ENCODE peak calls at places on chromosomes 16 and 17, in five cellular contexts. F is HCT116, D is K562, H is transverse colon, X is stomach. A is an unnamed sample.
A peak's percentile ranks its signal among the peaks of the same experiment; 100 is the strongest.

GRCh38 chr17:32015245-32016013 is 8.2 kb downstream of the LRRC37B start:
- DNase-seq in F (no peak), D (no peak), H (no peak), X (no peak), A (no peak)

GRCh38 chr16:80591071-80591935 is 50.5 kb downstream of the DYNLRB2 start:
- DNase-seq in F (no peak), D (no peak), H (no peak), X (no peak), A (no peak)

GRCh38 chr16:76970087-76970744 is 220.8 kb upstream of the MON1B start:
- DNase-seq in F (no peak), D (no peak), H (no peak), X (no peak), A (no peak)

GRCh38 chr17:77373298-77374169 is 232.8 kb downstream of the SEC14L1 start:
- DNase-seq in F (no peak), D (no peak), H (peak; percentile 37), X (peak; percentile 44), A (no peak)

GRCh38 chr16:3454093-3454492 is 10.6 kb downstream of the NAA60 start:
- DNase-seq in F (no peak), D (no peak), H (no peak), X (peak; percentile 14), A (no peak)

GRCh38 chr16:2814757-2815298 is 2.2 kb upstream of the PRSS21 start:
- DNase-seq in F (no peak), D (no peak), H (peak; percentile 4), X (no peak), A (peak; percentile 41)

GRCh38 chr16:88062341-88062861 is 111.2 kb downstream of the BANP start:
- DNase-seq in F (no peak), D (no peak), H (no peak), X (no peak), A (no peak)

GRCh38 chr17:17269926-17270773 is 10.9 kb downstream of the COPS3 start:
- DNase-seq in F (peak; percentile 8), D (no peak), H (no peak), X (no peak), A (no peak)

GRCh38 chr17:17484451-17484899 is 7.7 kb downstream of the MED9 start:
- DNase-seq in F (no peak), D (no peak), H (no peak), X (no peak), A (peak; percentile 42)

GRCh38 chr16:13322357-13322756 is 421.0 kb downstream of the SHISA9 start:
- DNase-seq in F (no peak), D (no peak), H (no peak), X (no peak), A (no peak)

GRCh38 chr17:70405492-70406220 is 236.3 kb downstream of the KCNJ2 start:
- DNase-seq in F (peak; percentile 4), D (no peak), H (no peak), X (no peak), A (no peak)

GRCh38 chr16:77548766-77549165 is 113.9 kb upstream of the ADAMTS18 start:
- DNase-seq in F (no peak), D (no peak), H (no peak), X (no peak), A (no peak)

GRCh38 chr16:23962001-23962400 is 126.2 kb downstream of the PRKCB start:
- DNase-seq in F (no peak), D (no peak), H (no peak), X (no peak), A (no peak)

GRCh38 chr16:86306046-86306644 is 204.2 kb upstream of the FOXF1 start:
- DNase-seq in F (no peak), D (no peak), H (no peak), X (no peak), A (no peak)

GRCh38 chr16:4780235-4780634 is 7.9 kb downstream of the SEPTIN12 start:
- DNase-seq in F (no peak), D (no peak), H (no peak), X (no peak), A (no peak)

GRCh38 chr16:8581923-8582580 is 8.3 kb downstream of the TMEM114 start:
- DNase-seq in F (no peak), D (no peak), H (peak; percentile 22), X (no peak), A (no peak)

GRCh38 chr16:29789775-29790182 is 772 bp upstream of the KIF22 start:
- DNase-seq in F (no peak), D (no peak), H (peak; percentile 15), X (no peak), A (no peak)

GRCh38 chr16:85028638-85029412 is 1.2 kb downstream of the KIAA0513 start:
- DNase-seq in F (no peak), D (no peak), H (peak; percentile 80), X (peak; percentile 84), A (no peak)

GRCh38 chr17:51275381-51275780 is 15.0 kb downstream of the UTP18 start:
- DNase-seq in F (no peak), D (no peak), H (no peak), X (no peak), A (no peak)

GRCh38 chr17:50565559-50566350 is 5.2 kb downstream of the CACNA1G start:
- DNase-seq in F (no peak), D (peak; percentile 29), H (no peak), X (no peak), A (no peak)

GRCh38 chr17:3678095-3678820 is 9.6 kb downstream of the EMC6 start:
- DNase-seq in F (no peak), D (no peak), H (no peak), X (no peak), A (no peak)

GRCh38 chr17:1078831-1079561 is 82.1 kb downstream of the TIMM22 start:
- DNase-seq in F (no peak), D (no peak), H (no peak), X (no peak), A (no peak)

GRCh38 chr17:32564325-32564724 is 77.5 kb downstream of the CDK5R1 start:
- DNase-seq in F (no peak), D (no peak), H (no peak), X (no peak), A (no peak)

GRCh38 chr17:47423406-47424295 is 99.9 kb downstream of the EFCAB13 start:
- DNase-seq in F (no peak), D (no peak), H (peak; percentile 58), X (peak; percentile 71), A (no peak)

GRCh38 chr17:1724351-1724868 is at the start of gene WDR81:
- DNase-seq in F (peak; percentile 48), D (peak; percentile 80), H (peak; percentile 94), X (peak; percentile 93), A (peak; percentile 86)

GRCh38 chr16:27366687-27367462 is 35.1 kb upstream of the IL21R start:
- DNase-seq in F (no peak), D (peak; percentile 26), H (no peak), X (no peak), A (no peak)

DNA sequence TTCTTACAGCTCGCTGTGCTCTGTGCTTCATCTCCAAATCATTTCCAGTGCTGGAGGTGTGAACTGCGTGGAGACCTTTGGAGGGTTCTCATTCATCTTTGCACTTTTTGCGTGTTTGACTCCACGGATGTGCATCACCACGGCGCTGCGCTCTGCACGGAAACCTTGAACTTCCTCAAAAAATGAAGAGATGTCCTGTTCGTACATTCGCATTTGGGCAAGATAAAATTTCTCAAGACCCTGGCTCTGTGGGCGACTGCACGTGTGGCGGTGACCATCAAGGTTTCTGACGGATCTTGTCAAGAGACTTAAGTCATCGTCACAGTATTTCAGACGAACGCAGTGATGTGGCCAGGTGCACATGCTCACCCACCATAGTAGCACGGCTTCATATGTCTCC is 10.3 kb upstream of the PVALEF start:
- DNase-seq in F (no peak), D (no peak), H (no peak), X (no peak), A (no peak)
- H3K4me1 ChIP-seq in F (no peaks in the 10 kb centered on the region), D (peaks cover 33% of the 10 kb centered on the region), H (no peaks in the 10 kb centered on the region), X (peaks cover 9% of the 10 kb centered on the region), A (no peaks in the 10 kb centered on the region)

DNA sequence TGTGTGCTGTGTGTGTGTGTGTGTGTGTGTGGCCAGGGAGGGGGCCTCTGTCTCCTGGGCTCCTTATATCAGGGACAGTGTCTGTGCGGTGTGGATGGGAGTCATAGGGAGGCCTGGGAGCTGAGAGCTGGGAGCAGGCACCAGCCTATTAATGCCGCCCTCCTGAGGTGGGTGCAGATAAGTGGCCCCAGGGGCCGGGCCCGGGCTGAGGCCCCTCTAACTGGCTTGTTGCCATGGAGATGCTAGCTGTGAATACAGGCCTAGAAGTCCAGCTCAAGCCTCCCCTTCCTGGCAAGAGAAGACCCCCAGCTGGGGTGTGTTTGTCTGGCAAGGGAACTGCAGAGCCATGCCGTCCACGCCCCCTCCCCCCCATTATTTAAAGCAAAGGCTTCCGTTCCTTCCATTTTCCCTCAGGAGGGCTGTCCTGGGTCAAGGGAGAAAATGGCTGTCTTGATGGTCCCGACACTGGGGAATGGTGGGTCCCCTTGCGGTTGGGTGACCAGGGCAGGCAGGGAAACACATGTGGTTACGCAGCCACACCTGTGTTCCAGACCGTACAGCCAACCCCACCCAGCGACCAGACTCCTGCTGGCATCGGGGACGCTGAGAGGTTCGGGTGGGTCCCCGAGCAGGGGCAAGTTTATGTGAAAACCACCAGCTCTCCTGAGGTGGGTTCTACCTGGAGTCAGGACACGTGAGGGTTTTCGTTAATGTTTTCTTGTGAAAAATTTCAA is 141.1 kb downstream of the MRM1 start:
- DNase-seq in F (no peak), D (no peak), H (no peak), X (no peak), A (no peak)
- H3K27ac ChIP-seq in F (no peak overlapping the region), D (no peak overlapping the region), H (no peak overlapping the region), X (no peak overlapping the region), A (no peak overlapping the region)

GRCh38 chr17:59845595-59846390 is 47.0 kb downstream of the TUBD1 start:
- DNase-seq in F (peak; percentile 90), D (peak; percentile 32), H (peak; percentile 81), X (peak; percentile 73), A (peak; percentile 87)

GRCh38 chr17:59844884-59845594 is 47.7 kb downstream of the TUBD1 start:
- DNase-seq in F (no peak), D (no peak), H (no peak), X (no peak), A (no peak)

GRCh38 chr17:59848385-59848668 is 44.4 kb downstream of the TUBD1 start:
- DNase-seq in F (no peak), D (no peak), H (no peak), X (peak; percentile 26), A (no peak)

GRCh38 chr17:59848778-59849177 is 44.0 kb downstream of the TUBD1 start:
- DNase-seq in F (no peak), D (no peak), H (peak; percentile 81), X (peak; percentile 74), A (no peak)

GRCh38 chr17:59846391-59847165 is 46.2 kb downstream of the TUBD1 start:
- DNase-seq in F (peak; percentile 94), D (no peak), H (peak; percentile 51), X (peak; percentile 45), A (no peak)
- TF ChIP-seq POLR2AphosphoS5 in F (peak; percentile 38), D (no peak), H (peak; percentile 58), X (no peak), A (peak; percentile 79)

DNA sequence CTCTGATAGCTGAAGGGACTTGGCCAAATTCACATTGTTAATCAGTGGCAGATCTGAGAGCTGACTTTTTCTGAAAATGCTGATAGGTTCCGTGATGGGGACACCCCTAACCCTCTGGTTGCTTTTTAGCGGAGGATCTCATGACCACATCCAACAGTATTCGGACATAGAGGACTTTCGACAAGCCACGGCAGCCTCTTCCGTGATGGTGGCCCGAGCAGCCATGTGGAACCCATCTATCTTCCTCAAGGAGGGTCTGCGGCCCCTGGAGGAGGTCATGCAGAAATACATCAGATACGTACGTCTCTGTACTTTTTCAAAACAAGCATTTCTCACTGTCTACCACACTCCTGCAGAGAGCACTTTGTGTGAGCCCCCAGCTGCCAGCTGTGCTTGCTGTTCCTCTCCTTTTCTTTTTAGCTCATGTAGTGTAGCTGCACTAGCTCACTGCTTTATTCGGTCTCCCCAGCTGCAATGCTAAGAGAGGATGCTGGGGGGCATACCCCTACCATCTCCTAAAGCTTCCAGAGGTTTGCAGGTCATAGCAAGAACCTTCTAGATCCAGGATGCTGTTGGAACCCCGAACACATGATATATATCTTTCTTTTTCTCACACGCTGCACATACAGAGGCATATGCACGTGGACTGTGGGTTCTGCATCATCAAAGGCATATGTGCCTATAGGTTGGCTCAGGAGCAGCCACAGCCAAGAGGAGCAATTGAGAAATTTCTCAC is 14.2 kb upstream of the NFATC3 start:
- DNase-seq in F (no peak), D (no peak), H (no peak), X (no peak), A (no peak)
- H3K4me1 ChIP-seq in F (no peaks in the 10 kb centered on the region), D (peaks cover 9% of the 10 kb centered on the region), H (peaks cover 37% of the 10 kb centered on the region), X (peaks cover 7% of the 10 kb centered on the region), A (no peaks in the 10 kb centered on the region)

A was measured in breast epithelium.